ENCODE peak calls at places on chromosome 13, in five cellular contexts. J is naive thymus-derived CD4-positive, alpha-beta T cell; N is IMR-90; M is dorsolateral prefrontal cortex; G is small intestine. I is an unnamed sample.

GRCh38 chr13:107035778-107036177 is 467.8 kb upstream of the ARGLU1 start:
- DNase-seq in J (no peak), N (peak), M (no peak), G (no peak), I (no peak)

GRCh38 chr13:23554000-23554399 is 16.2 kb upstream of the TNFRSF19 start:
- DNase-seq in J (no peak), N (peak), M (no peak), G (no peak), I (no peak)

GRCh38 chr13:31431722-31432137 is 232.0 kb downstream of the B3GLCT start:
- DNase-seq in J (no peak), N (peak), M (peak), G (peak), I (peak)

GRCh38 chr13:33744589-33745369 is 73.2 kb upstream of the RFC3 start:
- DNase-seq in J (no peak), N (no peak), M (no peak), G (no peak), I (no peak)

GRCh38 chr13:105805866-105806265 is 729.6 kb downstream of the EFNB2 start:
- DNase-seq in J (no peak), N (peak), M (no peak), G (no peak), I (no peak)

GRCh38 chr13:24671367-24672117 is 8.7 kb upstream of the ATP12A start:
- DNase-seq in J (no peak), N (peak), M (no peak), G (peak), I (no peak)

GRCh38 chr13:71870036-71870435 is 3.0 kb upstream of the DACH1 start:
- DNase-seq in J (no peak), N (no peak), M (no peak), G (no peak), I (no peak)

GRCh38 chr13:50366488-50367174 is 351.4 kb downstream of the KCNRG start:
- DNase-seq in J (no peak), N (no peak), M (no peak), G (peak), I (no peak)

GRCh38 chr13:109370486-109370885 is 415.9 kb downstream of the IRS2 start:
- DNase-seq in J (no peak), N (no peak), M (no peak), G (no peak), I (no peak)

GRCh38 chr13:71806885-71807284 is 60.1 kb downstream of the DACH1 start:
- DNase-seq in J (no peak), N (no peak), M (no peak), G (no peak), I (no peak)

GRCh38 chr13:27792393-27793218 is at the start of gene GSX1:
- DNase-seq in J (peak), N (peak), M (peak), G (peak), I (no peak)

GRCh38 chr13:30841161-30841560 is 64.9 kb upstream of the MEDAG start:
- DNase-seq in J (no peak), N (peak), M (no peak), G (no peak), I (no peak)

GRCh38 chr13:100208596-100208995 is 119.7 kb downstream of the PCCA start:
- DNase-seq in J (no peak), N (peak), M (no peak), G (no peak), I (no peak)

GRCh38 chr13:59566544-59566943 is 597.2 kb downstream of the DIAPH3 start:
- DNase-seq in J (no peak), N (no peak), M (no peak), G (no peak), I (no peak)

GRCh38 chr13:104327217-104327616 is 1261.0 kb upstream of the SLC10A2 start:
- DNase-seq in J (no peak), N (no peak), M (no peak), G (no peak), I (no peak)

GRCh38 chr13:37747071-37747612 is 122.4 kb downstream of the TRPC4 start:
- DNase-seq in J (no peak), N (peak), M (no peak), G (no peak), I (no peak)

GRCh38 chr13:102487330-102487729 is 85.5 kb upstream of the FGF14 start:
- DNase-seq in J (peak), N (no peak), M (no peak), G (no peak), I (no peak)

GRCh38 chr13:108200781-108201398 is 14.4 kb downstream of the LIG4 start:
- DNase-seq in J (no peak), N (peak), M (no peak), G (no peak), I (no peak)

GRCh38 chr13:37617162-37617561 is 18.6 kb upstream of the POSTN start:
- DNase-seq in J (no peak), N (peak), M (no peak), G (no peak), I (no peak)

GRCh38 chr13:44305216-44305615 is 68.4 kb upstream of the SERP2 start:
- DNase-seq in J (no peak), N (no peak), M (no peak), G (no peak), I (no peak)

GRCh38 chr13:78606471-78607408 is 3.4 kb upstream of the POU4F1 start:
- DNase-seq in J (no peak), N (no peak), M (no peak), G (no peak), I (no peak)

GRCh38 chr13:36088001-36088400 is 43.2 kb downstream of the DCLK1 start:
- DNase-seq in J (no peak), N (no peak), M (no peak), G (no peak), I (no peak)

GRCh38 chr13:100069278-100069677 is 19.6 kb upstream of the PCCA start:
- DNase-seq in J (no peak), N (peak), M (no peak), G (no peak), I (no peak)

GRCh38 chr13:80664930-80665329 is 324.0 kb upstream of the SPRY2 start:
- DNase-seq in J (no peak), N (no peak), M (no peak), G (no peak), I (no peak)

GRCh38 chr13:101258071-101258470 is 158.2 kb downstream of the NALCN start:
- DNase-seq in J (no peak), N (peak), M (no peak), G (no peak), I (no peak)

GRCh38 chr13:28283600-28283999 is 145.3 kb downstream of the PAN3 start:
- DNase-seq in J (no peak), N (no peak), M (no peak), G (no peak), I (no peak)

GRCh38 chr13:31885994-31886393 is 145.6 kb upstream of the FRY start:
- DNase-seq in J (no peak), N (peak), M (no peak), G (no peak), I (no peak)

GRCh38 chr13:26498524-26499208 is 58.8 kb upstream of the WASF3 start:
- DNase-seq in J (no peak), N (peak), M (no peak), G (no peak), I (no peak)

GRCh38 chr13:38382946-38383345 is 33.3 kb downstream of the UFM1 start:
- DNase-seq in J (no peak), N (no peak), M (no peak), G (no peak), I (no peak)

GRCh38 chr13:27619711-27620376 is 485 bp downstream of the LNX2 start:
- DNase-seq in J (peak), N (peak), M (no peak), G (no peak), I (peak)

GRCh38 chr13:26257049-26257448 is 3.1 kb downstream of the CDK8 start:
- DNase-seq in J (no peak), N (no peak), M (no peak), G (no peak), I (no peak)

GRCh38 chr13:48431431-48431830 is 18.5 kb upstream of the LPAR6 start:
- DNase-seq in J (no peak), N (no peak), M (no peak), G (no peak), I (no peak)

GRCh38 chr13:30370146-30370545 is 52.1 kb upstream of the UBE2L5 start:
- DNase-seq in J (no peak), N (no peak), M (no peak), G (no peak), I (no peak)

GRCh38 chr13:23384111-23384510 is 49.4 kb downstream of the SACS start:
- DNase-seq in J (no peak), N (peak), M (no peak), G (no peak), I (no peak)

DNA sequence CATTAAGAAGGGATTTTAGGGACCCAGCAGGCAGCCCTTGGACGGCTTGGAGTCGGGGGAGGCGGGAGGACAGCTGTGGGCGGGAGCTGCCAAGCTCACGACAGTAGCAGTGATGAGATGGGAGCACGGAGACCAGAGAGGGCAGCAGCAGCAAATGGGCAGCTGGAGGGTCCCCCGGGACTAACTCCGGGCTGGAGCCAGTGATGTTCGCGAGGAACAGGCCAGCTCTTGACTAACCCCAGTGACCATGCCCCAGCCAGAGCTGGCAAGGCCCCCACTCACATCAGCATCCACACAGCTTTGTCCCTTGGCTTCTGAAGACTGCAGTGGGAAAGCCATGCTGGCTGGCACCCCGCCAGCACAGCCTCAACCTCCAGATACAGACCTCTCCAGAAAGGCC is 81.9 kb downstream of the RAB20 start:
- DNase-seq in J (no peak), N (no peak), M (no peak), G (no peak), I (no peak)
- H3K27ac ChIP-seq in J (no peak), N (no peak), M (no peak), G (no peak), I (no peak)

DNA sequence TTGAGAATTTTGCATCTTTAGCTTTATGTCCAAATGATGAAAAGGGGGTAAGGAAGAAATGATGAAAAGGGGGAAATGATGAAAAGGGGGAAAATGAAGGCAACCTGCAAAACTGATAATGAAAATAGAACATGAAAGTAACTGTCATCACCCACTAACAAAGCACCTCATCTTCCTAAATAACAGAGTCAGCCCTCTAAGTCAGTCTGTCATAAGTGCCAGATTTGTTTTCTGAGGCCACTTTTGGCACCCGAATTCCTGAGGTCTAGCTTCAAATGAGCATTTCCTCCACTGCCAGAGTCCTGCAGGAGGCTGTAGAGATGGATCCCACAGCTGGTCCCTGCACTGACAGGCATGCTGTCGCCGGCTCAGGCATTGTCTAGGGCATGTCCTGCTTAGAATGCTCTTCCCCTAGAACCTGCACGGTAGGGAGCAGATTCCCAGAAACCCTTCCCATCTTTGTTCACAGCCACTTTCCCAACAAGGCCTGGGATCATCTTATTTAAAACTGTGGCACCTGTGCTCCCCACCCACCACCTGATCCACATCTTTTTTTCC is 25.3 kb downstream of the RAP2A start:
- DNase-seq in J (no peak), N (no peak), M (no peak), G (no peak), I (no peak)
- H3K27ac ChIP-seq in J (no peak), N (no peak), M (peak), G (no peak), I (peak)

DNA sequence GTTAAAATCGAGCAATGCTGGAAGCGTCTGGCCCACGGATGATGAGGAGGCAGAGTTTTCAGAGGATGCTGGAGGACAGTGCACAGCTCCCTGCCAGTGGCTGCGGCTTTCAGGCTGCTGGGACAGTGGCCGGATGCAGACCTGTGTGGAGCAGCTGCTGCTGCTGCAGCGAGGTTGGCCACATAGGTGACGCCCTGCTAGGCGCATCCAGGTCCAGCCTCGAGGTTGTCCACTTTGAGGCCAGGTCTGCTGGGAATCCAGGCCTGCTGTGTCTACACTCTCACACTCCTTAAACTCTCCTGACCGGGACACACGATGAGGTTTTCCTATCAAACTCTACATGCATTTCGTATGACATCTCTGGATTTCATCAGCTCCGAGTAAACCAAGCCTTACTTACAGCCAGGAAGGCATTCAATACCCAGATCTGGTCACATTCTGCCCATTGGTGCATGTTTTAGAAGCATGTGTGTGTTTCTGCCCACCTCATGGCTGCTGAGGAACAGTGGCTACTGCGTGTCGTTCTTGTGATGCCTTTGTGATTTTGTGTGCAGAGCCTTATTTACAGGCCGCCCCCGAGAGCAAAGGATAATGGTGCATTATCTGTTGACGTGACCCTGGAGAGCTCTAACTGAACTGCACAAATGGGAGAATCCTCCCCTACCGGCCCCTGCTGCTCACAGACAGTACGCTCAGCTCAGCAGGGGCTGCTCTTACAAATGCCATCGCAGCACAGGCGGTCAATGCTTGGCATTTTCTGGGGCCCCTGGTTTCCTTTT is 12.3 kb upstream of the MCF2L start:
- DNase-seq in J (no peak), N (no peak), M (peak), G (no peak), I (no peak)
- H3K27ac ChIP-seq in J (no peak), N (no peak), M (peak), G (no peak), I (no peak)

GRCh38 chr13:114011226-114011625 is 37.4 kb upstream of the C13orf46 start:
- DNase-seq in J (no peak), N (no peak), M (no peak), G (no peak), I (no peak)
- H3K27ac ChIP-seq in J (no peak), N (no peak), M (no peak), G (no peak), I (no peak)

GRCh38 chr13:57632276-57633140 is 964 bp downstream of the PCDH17 start:
- DNase-seq in J (no peak), N (no peak), M (peak), G (no peak), I (peak)

GRCh38 chr13:57631607-57632275 is at the start of gene PCDH17:
- DNase-seq in J (no peak), N (no peak), M (peak), G (no peak), I (peak)

GRCh38 chr13:57629391-57629804 is 2.1 kb upstream of the PCDH17 start:
- DNase-seq in J (no peak), N (no peak), M (peak), G (no peak), I (peak)

GRCh38 chr13:57629821-57630235 is 1.7 kb upstream of the PCDH17 start:
- DNase-seq in J (peak), N (peak), M (peak), G (peak), I (peak)

DNA sequence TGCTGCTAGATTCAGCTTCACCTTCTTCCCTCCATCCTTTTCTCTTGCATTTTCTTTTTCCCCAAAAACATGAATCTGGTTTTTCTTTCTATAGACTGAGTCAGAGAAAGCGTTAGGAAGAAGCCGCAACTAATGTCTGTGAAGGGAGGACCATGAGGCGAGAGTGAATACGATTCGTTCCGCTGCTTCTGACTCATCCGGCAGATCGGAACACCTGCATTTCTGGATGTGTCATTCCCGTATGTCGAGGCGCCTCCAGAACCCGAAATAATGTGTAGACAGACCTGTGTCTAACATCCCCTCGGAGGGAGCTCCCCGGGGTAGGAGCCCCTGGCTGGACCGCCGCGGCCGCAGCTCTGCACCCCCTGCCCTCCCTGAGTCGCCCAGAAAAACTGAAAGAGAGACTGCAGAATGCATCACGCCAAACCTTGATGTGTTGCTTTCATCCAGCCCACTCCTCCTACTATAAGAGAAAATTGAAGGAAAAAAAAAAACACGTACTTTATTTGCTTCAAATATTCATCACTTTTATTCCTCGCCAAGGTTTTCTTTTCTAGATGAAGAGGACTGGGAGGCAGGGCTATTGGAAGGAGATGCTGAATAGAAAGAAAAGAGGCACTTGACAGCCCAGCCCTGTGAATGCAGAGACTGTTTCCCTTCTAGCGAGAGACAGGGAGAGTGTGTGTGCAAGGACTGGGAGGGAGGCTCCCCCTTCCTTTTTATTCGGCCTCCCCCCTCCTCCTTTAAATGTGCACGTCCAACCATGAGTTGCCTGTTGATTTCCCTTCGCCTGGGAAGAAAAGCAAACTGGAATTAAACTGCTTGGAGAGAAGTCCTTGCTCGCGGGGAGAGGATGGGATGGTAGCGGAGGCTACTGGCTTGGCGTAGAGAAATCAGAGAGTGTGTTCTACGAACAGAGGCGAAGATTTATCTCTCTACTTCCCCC is 610 bp upstream of the PCDH17 start:
- DNase-seq in J (no peak), N (no peak), M (peak), G (no peak), I (peak)
- H3K27ac ChIP-seq in J (no peak), N (no peak), M (peak), G (no peak), I (peak)

GRCh38 chr13:86757236-86757978 is 913.8 kb upstream of the SLITRK5 start:
- DNase-seq in J (no peak), N (no peak), M (no peak), G (peak), I (no peak)
- H3K27ac ChIP-seq in J (no peak), N (no peak), M (no peak), G (no peak), I (no peak)

GRCh38 chr13:45826741-45827140 is 24.8 kb downstream of the SIAH3 start:
- DNase-seq in J (no peak), N (no peak), M (no peak), G (no peak), I (no peak)

GRCh38 chr13:45825124-45825650 is 26.4 kb downstream of the SIAH3 start:
- DNase-seq in J (no peak), N (no peak), M (no peak), G (no peak), I (no peak)

GRCh38 chr13:45827318-45827717 is 24.2 kb downstream of the SIAH3 start:
- DNase-seq in J (no peak), N (no peak), M (no peak), G (no peak), I (no peak)

GRCh38 chr13:45830121-45830520 is 21.4 kb downstream of the SIAH3 start:
- DNase-seq in J (no peak), N (no peak), M (no peak), G (no peak), I (no peak)

DNA sequence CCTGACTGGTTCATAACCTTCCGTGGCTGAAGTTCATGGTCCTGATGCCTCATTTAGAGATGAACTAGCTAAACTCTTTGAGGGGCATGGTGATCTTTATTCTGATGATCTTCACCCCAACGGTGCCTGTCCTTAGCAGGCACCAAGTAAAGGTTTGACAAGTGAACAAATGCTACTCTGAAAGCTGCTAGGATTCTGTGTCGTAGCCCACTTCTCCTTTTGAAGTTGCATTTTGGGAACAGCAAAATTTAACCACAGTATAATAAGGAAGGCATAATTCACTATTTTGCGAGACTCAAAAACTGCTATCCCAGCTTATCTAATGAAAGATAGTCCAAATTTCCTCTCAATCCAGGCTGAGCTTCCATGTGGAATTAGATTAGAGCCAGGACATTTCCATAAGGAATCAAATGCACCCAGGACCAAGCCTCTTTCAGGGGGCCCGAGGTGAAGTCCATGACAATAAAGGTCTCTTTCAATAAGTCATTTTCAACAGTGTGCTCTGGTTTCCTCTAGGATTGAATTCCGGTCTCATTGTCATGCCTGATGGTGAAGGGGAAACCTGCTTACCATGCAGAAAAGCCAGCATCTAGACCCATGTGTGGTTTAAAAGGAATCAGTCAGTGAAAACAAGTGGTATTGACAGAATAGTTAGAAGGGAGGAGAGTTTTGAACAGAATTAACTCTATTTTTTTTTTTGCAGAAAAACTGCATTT is 23.1 kb downstream of the SIAH3 start:
- DNase-seq in J (no peak), N (no peak), M (no peak), G (no peak), I (no peak)
- H3K27ac ChIP-seq in J (no peak), N (no peak), M (no peak), G (no peak), I (no peak)

I was measured in caudate nucleus.